ENCODE peak calls at places on chromosomes 13 and 19, in ten cellular contexts. U, F, A, P, O, B, E, V, H and C are unnamed samples.

GRCh38 chr13:106096661-106097092 is 438.8 kb downstream of the EFNB2 start:
- DNase-seq in U (no peak), F (no peak), A (peak), P (no peak), O (no peak), B (no peak), E (peak), V (no peak), H (no peak), C (no peak)

GRCh38 chr13:30037306-30037705 is 186.9 kb upstream of the UBL3 start:
- DNase-seq in U (no peak), F (no peak), A (no peak), P (no peak), O (no peak), B (no peak), E (no peak), V (no peak), H (no peak), C (no peak)

GRCh38 chr19:3964256-3965194 is 6.4 kb downstream of the DAPK3 start:
- DNase-seq in U (no peak), F (no peak), A (no peak), P (no peak), O (no peak), B (no peak), E (no peak), V (no peak), H (no peak), C (no peak)

GRCh38 chr19:56153507-56153906 is 12.4 kb downstream of the ZNF444 start:
- DNase-seq in U (no peak), F (no peak), A (no peak), P (no peak), O (no peak), B (no peak), E (no peak), V (no peak), H (no peak), C (no peak)

GRCh38 chr19:19591133-19591825 is 27.2 kb downstream of the PBX4 start:
- DNase-seq in U (peak), F (peak), A (no peak), P (no peak), O (peak), B (peak), E (no peak), V (peak), H (no peak), C (peak)

GRCh38 chr13:27797228-27797624 is 4.9 kb downstream of the GSX1 start:
- DNase-seq in U (no peak), F (no peak), A (peak), P (no peak), O (no peak), B (no peak), E (no peak), V (no peak), H (peak), C (no peak)

GRCh38 chr13:77184455-77184854 is 142.4 kb downstream of the MYCBP2 start:
- DNase-seq in U (no peak), F (no peak), A (no peak), P (no peak), O (no peak), B (no peak), E (no peak), V (no peak), H (no peak), C (no peak)

GRCh38 chr19:45021971-45022370 is 16.9 kb upstream of the CLASRP start:
- DNase-seq in U (no peak), F (no peak), A (no peak), P (no peak), O (no peak), B (no peak), E (no peak), V (no peak), H (no peak), C (no peak)

GRCh38 chr19:28425431-28425931 is 787.5 kb downstream of the UQCRFS1 start:
- DNase-seq in U (no peak), F (no peak), A (no peak), P (no peak), O (no peak), B (no peak), E (no peak), V (no peak), H (no peak), C (no peak)

GRCh38 chr19:55113570-55114039 is 3.8 kb downstream of the PPP1R12C start:
- DNase-seq in U (peak), F (no peak), A (no peak), P (peak), O (no peak), B (no peak), E (no peak), V (peak), H (peak), C (peak)

GRCh38 chr13:63167699-63168337 is 1752.2 kb upstream of the PCDH20 start:
- DNase-seq in U (no peak), F (no peak), A (no peak), P (no peak), O (no peak), B (no peak), E (no peak), V (no peak), H (no peak), C (no peak)

GRCh38 chr19:43152217-43152616 is 34.1 kb downstream of the PSG5 start:
- DNase-seq in U (no peak), F (no peak), A (no peak), P (no peak), O (no peak), B (no peak), E (no peak), V (no peak), H (no peak), C (no peak)

GRCh38 chr19:41219924-41220567 is 1.0 kb downstream of the AXL start:
- DNase-seq in U (no peak), F (no peak), A (no peak), P (no peak), O (no peak), B (no peak), E (no peak), V (no peak), H (peak), C (no peak)

GRCh38 chr19:15454371-15454800 is 4.6 kb upstream of the WIZ start:
- DNase-seq in U (no peak), F (no peak), A (no peak), P (no peak), O (no peak), B (no peak), E (no peak), V (no peak), H (peak), C (no peak)

GRCh38 chr13:67156718-67157049 is 73.5 kb downstream of the PCDH9 start:
- DNase-seq in U (no peak), F (no peak), A (no peak), P (no peak), O (no peak), B (no peak), E (no peak), V (no peak), H (no peak), C (no peak)